ENCODE peak calls at places on chromosomes 6 and 20, in four cellular contexts. S is H1, Y is GM23248, W is cardiac muscle cell. R is an unnamed sample. For H3K9me3, the result is how much of the 10 kb centered on the place peaks cover.

GRCh38 chr6:39543950-39544349 is 181.3 kb downstream of the KIF6 start:
- DNase-seq in W (peak), S (no peak), Y (no peak), R (no peak)

GRCh38 chr6:81875776-81876293 is 123.4 kb upstream of the TENT5A start:
- DNase-seq in S (no peak), Y (no peak), W (no peak), R (no peak)

GRCh38 chr6:48973486-48973885 is 489.6 kb downstream of the MMUT start:
- DNase-seq in W (peak), Y (no peak), S (no peak), R (no peak)

GRCh38 chr6:1620504-1621327 is 11.0 kb downstream of the FOXC1 start:
- DNase-seq in Y (no peak), W (no peak), S (no peak), R (no peak)

GRCh38 chr20:444117-444516 is 18.2 kb downstream of the TBC1D20 start:
- DNase-seq in W (no peak), Y (peak), S (no peak), R (no peak)

GRCh38 chr6:155014715-155015300 is 19.7 kb downstream of the TIAM2 start:
- DNase-seq in Y (no peak), W (no peak), S (no peak), R (peak)

GRCh38 chr6:16966821-16967817 is 134.7 kb upstream of the STMND1 start:
- DNase-seq in W (no peak), S (no peak), Y (peak), R (no peak)

GRCh38 chr6:56759521-56759920 is 116.8 kb upstream of the DST start:
- DNase-seq in S (no peak), Y (no peak), W (no peak), R (no peak)

GRCh38 chr6:41894366-41895299 is 542 bp downstream of the USP49 start:
- DNase-seq in W (peak), S (no peak), Y (peak), R (no peak)

GRCh38 chr20:43040427-43040826 is 149.3 kb downstream of the PTPRT start:
- DNase-seq in S (no peak), Y (peak), W (no peak), R (no peak)

GRCh38 chr6:13465734-13466133 is 21.7 kb downstream of the GFOD1 start:
- DNase-seq in W (no peak), Y (peak), S (no peak), R (no peak)

GRCh38 chr6:14676084-14676483 is 558.5 kb downstream of the CD83 start:
- DNase-seq in Y (peak), S (no peak), W (peak), R (no peak)

GRCh38 chr20:48603116-48603818 is 224.5 kb downstream of the PREX1 start:
- DNase-seq in W (peak), S (no peak), Y (no peak), R (no peak)

GRCh38 chr20:8209061-8209460 is 77.0 kb downstream of the PLCB1 start:
- DNase-seq in S (no peak), Y (peak), W (peak), R (peak)

GRCh38 chr6:165571068-165571682 is 91.9 kb downstream of the PDE10A start:
- DNase-seq in S (no peak), W (peak), Y (no peak), R (no peak)

GRCh38 chr6:150599199-150600002 is at the start of gene PLEKHG1:
- DNase-seq in Y (peak), W (peak), S (peak), R (peak)

GRCh38 chr6:72626126-72626525 is 4.3 kb downstream of the KCNQ5 start:
- DNase-seq in Y (no peak), S (no peak), W (no peak), R (no peak)

GRCh38 chr20:56171087-56172012 is 77.2 kb upstream of the MC3R start:
- DNase-seq in S (no peak), Y (peak), W (no peak), R (no peak)

GRCh38 chr20:56175884-56176283 is 72.6 kb upstream of the MC3R start:
- DNase-seq in S (no peak), W (no peak), Y (no peak), R (no peak)

GRCh38 chr20:56179051-56179450 is 69.5 kb upstream of the MC3R start:
- DNase-seq in W (no peak), S (no peak), Y (no peak), R (no peak)

GRCh38 chr20:56178219-56178618 is 70.3 kb upstream of the MC3R start:
- DNase-seq in S (no peak), Y (no peak), W (no peak), R (no peak)

DNA sequence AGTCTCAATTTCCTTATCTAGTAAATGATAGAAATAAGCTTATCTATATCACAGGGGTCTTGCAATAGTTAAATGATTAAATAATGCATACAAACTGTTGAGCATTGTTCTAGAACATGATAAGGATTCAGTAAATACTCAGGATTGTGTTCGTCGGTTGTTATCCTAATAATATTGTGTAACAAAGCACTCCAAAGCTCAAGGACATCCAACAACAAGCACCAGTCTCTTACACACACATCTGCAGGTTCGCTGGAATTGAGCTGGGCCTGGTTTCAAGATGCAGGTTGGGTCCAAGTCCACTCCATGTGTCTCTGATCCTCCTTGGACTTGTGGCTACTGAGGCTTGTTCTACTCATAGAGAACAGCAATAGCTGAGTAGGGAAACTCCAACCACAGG is 74.1 kb upstream of the MC3R start:
- DNase-seq in S (no peak), W (no peak), Y (no peak), R (no peak)
- H3K9me3 ChIP-seq in S (half or more), W (under half), Y (under half), R (under half)

DNA sequence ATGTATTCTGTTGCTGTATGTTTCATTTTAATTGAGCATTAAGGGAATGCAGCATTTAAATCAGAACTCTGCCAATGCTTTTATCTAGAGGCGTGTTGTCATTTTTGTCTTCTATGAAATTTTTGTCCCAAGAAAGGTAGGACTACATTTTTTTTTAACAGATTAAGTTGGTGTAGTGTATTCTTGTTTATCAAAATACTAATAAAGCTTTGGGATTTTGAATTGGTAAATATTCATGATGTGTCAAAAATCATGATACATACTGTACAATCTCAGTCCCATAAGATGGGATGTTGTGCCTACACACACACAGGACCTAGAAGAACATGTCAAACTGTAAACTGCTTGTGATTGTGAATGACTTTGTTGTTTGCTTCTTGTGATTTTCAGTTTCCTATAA is 11.2 kb upstream of the HMGN4 start:
- DNase-seq in S (no peak), Y (no peak), W (no peak), R (no peak)
- H3K9me3 ChIP-seq in S (under half), Y (under half), W (under half), R (under half)

DNA sequence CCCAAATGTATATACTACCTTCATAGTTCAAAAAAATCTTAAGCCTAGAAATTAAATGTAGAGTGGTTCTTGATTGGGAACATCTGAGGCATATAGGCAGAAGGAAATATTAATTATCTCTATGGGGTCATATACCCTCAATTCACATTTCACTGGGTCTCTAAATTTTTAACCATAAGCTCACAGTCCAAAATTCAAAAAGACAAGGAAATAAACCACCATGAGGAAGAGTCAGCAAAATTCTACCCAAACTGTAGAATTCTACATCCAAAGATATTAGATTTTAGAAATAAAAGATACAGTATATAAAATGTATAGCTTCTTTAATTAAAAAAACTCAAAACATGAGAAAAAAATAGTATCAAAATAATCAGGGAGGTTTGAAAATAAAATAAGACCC is 15.5 kb downstream of the LY86 start:
- DNase-seq in Y (no peak), W (no peak), S (no peak), R (no peak)
- H3K9me3 ChIP-seq in Y (under half), W (under half), S (under half), R (under half)

GRCh38 chr20:13587370-13587769 is 51.4 kb downstream of the TASP1 start:
- DNase-seq in S (no peak), Y (no peak), W (no peak), R (no peak)
- H3K9me3 ChIP-seq in S (under half), Y (under half), W (under half), R (under half)

DNA sequence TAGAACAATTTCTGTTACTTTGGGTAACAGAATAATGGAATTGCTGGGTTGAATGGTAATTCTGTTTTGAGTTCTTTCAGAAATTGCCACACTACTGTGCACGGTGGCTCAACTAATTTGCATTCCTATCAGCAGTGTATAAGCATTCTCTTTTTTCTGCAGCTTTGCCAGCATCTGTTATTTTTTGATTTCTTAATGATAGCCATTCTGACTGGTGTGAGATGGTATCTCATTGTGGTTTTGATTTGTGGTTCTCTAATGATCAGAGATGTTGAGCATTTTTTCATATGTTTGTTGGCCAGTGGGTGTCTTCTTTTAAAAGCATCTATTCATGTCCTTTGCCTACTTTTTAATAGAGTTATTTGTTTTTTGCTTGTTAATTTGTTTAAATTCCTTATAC is 846.8 kb downstream of the KIF16B start:
- DNase-seq in W (no peak), Y (no peak), S (no peak), R (no peak)
- H3K9me3 ChIP-seq in W (under half), Y (under half), S (under half), R (under half)

GRCh38 chr6:168126566-168127383 is 47.8 kb upstream of the FRMD1 start:
- DNase-seq in Y (no peak), S (no peak), W (no peak), R (no peak)

GRCh38 chr6:168124161-168124560 is 45.1 kb upstream of the FRMD1 start:
- DNase-seq in Y (no peak), W (no peak), S (no peak), R (no peak)

GRCh38 chr6:168123165-168123911 is 44.3 kb upstream of the FRMD1 start:
- DNase-seq in S (no peak), Y (no peak), W (no peak), R (no peak)

GRCh38 chr6:168125429-168126001 is 46.5 kb upstream of the FRMD1 start:
- DNase-seq in W (no peak), Y (no peak), S (no peak), R (no peak)

GRCh38 chr6:168124921-168125320 is 45.9 kb upstream of the FRMD1 start:
- DNase-seq in S (no peak), Y (no peak), W (no peak), R (no peak)
- H3K9me3 ChIP-seq in S (under half), Y (under half), W (under half), R (under half)

GRCh38 chr20:55160022-55160421 is 684.6 kb downstream of the DOK5 start:
- DNase-seq in Y (no peak), S (no peak), W (no peak), R (no peak)

GRCh38 chr20:55158446-55158845 is 683.1 kb downstream of the DOK5 start:
- DNase-seq in Y (no peak), W (no peak), S (no peak), R (no peak)

GRCh38 chr20:55159230-55159629 is 683.8 kb downstream of the DOK5 start:
- DNase-seq in W (no peak), Y (no peak), S (no peak), R (no peak)

GRCh38 chr20:55153321-55153720 is 677.9 kb downstream of the DOK5 start:
- DNase-seq in S (no peak), W (no peak), Y (no peak), R (no peak)

GRCh38 chr20:55155360-55155759 is 680.0 kb downstream of the DOK5 start:
- DNase-seq in S (no peak), Y (no peak), W (no peak), R (no peak)
- H3K9me3 ChIP-seq in S (under half), Y (under half), W (under half), R (under half)

DNA sequence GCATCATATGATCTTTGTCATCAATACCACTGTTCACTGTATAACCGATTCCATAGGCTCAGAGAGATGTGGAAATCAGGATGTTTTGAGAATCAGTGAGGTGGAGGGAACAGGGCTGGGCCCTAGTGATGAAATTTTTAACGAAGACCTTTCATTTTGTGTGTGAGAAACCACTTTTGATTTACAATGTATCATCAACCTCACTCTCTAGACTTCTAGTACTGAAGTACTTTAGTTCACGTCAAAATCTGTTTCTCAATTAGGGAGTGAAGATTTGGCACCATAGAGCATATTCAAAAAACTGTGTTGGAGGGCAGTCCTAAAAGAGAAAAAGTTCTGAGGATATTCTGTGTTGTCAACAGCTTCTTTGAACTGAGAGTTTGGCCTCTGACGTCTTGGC is 15.0 kb downstream of the CDYL start:
- DNase-seq in Y (no peak), S (no peak), W (no peak), R (no peak)
- H3K9me3 ChIP-seq in Y (under half), S (under half), W (under half), R (under half)

R was measured in HAP-1.